ENCODE peak calls at places on chromosomes 1 and 21, in four cellular contexts. One of them, this sample, is unnamed.

GRCh38 chr1:229430761-229431269 is 3.1 kb downstream of the ACTA1 start:
- DNase-seq in body of pancreas: peak
- DNase-seq in Panc1: no peak
- DNase-seq in PC-9: peak
- DNase-seq in this sample: peak

GRCh38 chr1:29332204-29332603 is 95.9 kb downstream of the PTPRU start:
- DNase-seq in body of pancreas: peak
- DNase-seq in Panc1: no peak
- DNase-seq in PC-9: peak
- DNase-seq in this sample: peak

GRCh38 chr21:36059823-36060158 is 535 bp downstream of the SETD4 start:
- DNase-seq in body of pancreas: no peak
- DNase-seq in Panc1: peak
- DNase-seq in PC-9: no peak
- DNase-seq in this sample: peak

GRCh38 chr1:66613187-66613586 is 79.2 kb downstream of the SGIP1 start:
- DNase-seq in body of pancreas: no peak
- DNase-seq in Panc1: no peak
- DNase-seq in PC-9: no peak
- DNase-seq in this sample: no peak

GRCh38 chr1:24142546-24143431 is at the start of gene IL22RA1:
- DNase-seq in body of pancreas: peak
- DNase-seq in Panc1: no peak
- DNase-seq in PC-9: peak
- DNase-seq in this sample: peak

GRCh38 chr21:39715804-39716397 is 29.1 kb upstream of the IGSF5 start:
- DNase-seq in body of pancreas: peak
- DNase-seq in Panc1: no peak
- DNase-seq in PC-9: peak
- DNase-seq in this sample: peak

GRCh38 chr1:239826209-239826608 is 265.5 kb upstream of the FMN2 start:
- DNase-seq in body of pancreas: no peak
- DNase-seq in Panc1: no peak
- DNase-seq in PC-9: no peak
- DNase-seq in this sample: no peak

GRCh38 chr1:88655685-88656299 is 28.3 kb upstream of the PKN2 start:
- DNase-seq in body of pancreas: no peak
- DNase-seq in Panc1: peak
- DNase-seq in PC-9: no peak
- DNase-seq in this sample: no peak

DNA sequence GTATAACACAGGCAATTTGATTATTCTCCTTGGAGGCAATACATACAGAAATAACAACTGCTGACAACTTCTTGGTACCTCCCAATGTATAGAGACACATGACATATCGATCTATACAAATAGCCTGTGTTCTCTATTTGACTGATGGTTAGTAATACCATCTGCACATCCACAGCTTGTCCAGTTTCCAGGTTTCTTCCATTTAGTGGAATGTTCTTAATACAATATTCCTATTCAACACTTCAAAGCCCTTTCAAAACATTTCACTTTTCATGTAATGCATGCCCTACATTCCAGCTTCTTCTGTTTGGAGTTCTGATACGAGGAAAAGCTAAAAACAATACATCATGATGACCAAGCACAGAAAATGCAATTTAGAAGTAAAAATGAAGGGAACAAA is 37.0 kb upstream of the GORAB start:
- DNase-seq in body of pancreas: no peak
- DNase-seq in Panc1: no peak
- DNase-seq in PC-9: no peak
- DNase-seq in this sample: no peak
- TF ChIP-seq CTCF in body of pancreas: no peak
- TF ChIP-seq CTCF in Panc1: no peak
- TF ChIP-seq CTCF in PC-9: no peak
- TF ChIP-seq CTCF in this sample: no peak

DNA sequence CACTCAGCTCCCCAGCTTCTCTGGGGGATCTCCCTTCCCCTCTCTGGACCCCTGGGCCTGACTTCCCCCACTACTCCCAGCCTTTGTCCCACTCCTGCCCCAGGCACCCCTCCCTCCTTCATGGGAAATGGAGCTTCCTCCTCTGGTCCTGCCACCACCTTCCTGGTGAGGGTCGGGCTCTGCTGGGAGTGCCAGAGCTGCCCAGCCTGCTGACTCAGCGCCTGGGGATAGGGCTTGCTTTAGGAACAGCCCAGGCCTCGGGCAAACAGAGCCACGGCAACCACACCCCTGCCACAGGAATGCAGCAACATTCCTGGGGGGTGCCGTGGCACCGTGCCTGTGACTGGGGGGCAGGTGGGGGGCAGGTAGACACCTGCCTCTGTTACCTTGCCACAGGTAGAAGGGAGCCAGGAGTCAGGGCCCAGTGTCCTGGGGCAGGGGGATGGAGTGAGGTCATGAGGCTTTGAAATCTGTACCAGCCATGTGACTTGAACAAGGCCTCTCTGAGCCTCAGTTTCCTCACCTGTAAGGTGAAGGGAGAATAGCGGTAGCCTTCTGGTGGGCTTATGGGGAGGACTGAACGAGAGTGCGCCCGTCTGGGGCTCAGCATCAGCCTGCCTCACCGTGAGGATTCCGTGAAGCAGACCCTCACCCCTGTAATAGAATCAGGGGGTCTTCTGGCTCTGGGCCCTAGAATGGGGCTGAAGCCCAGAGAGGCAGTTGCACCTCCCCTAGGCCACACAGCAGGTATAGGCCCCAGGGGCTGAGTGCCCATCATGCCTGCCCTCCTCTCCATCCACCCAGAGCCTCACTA is 17.8 kb upstream of the EPHA2 start:
- DNase-seq in body of pancreas: peak
- DNase-seq in Panc1: no peak
- DNase-seq in PC-9: peak
- DNase-seq in this sample: peak
- H3K27ac ChIP-seq in body of pancreas: peak
- H3K27ac ChIP-seq in Panc1: peak
- H3K27ac ChIP-seq in PC-9: peak
- H3K27ac ChIP-seq in this sample: peak

GRCh38 chr21:44710756-44711326 is 531 bp downstream of the TSPEAR start:
- DNase-seq in body of pancreas: no peak
- DNase-seq in Panc1: no peak
- DNase-seq in PC-9: no peak
- DNase-seq in this sample: no peak

GRCh38 chr21:44708213-44708865 is 3.0 kb downstream of the TSPEAR start:
- DNase-seq in body of pancreas: no peak
- DNase-seq in Panc1: no peak
- DNase-seq in PC-9: no peak
- DNase-seq in this sample: no peak

GRCh38 chr21:44710294-44710665 is 1.1 kb downstream of the TSPEAR start:
- DNase-seq in body of pancreas: no peak
- DNase-seq in Panc1: no peak
- DNase-seq in PC-9: no peak
- DNase-seq in this sample: no peak

GRCh38 chr21:44709426-44710293 is 1.7 kb downstream of the TSPEAR start:
- DNase-seq in body of pancreas: no peak
- DNase-seq in Panc1: no peak
- DNase-seq in PC-9: no peak
- DNase-seq in this sample: no peak

DNA sequence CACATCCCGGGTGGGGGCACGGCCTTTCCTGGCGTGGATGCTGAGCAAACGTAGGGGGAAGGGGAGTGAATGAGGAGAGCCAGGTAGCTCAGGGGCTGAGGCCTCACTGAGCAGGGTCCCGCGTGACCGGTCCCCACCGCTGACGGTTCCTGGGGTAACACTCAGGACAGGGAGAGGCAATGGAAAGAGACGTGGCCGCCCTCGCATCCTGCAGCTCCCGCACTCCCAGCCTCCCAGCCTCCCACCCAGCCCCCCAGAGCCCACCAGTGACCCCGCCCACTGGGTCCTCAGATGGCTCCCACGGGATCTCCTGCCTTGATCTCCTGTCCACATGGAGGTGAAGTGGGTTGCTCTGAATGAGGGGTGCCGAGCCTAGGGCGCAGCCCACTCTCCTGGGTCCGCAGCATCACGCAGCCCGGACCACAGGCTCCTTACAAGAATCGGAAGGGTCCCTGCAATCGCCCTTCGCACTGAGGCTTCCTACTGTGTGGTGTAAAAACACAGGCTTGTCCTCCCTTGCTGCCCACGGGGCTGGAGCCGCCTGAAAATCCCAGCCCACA is 2.4 kb downstream of the TSPEAR start:
- DNase-seq in body of pancreas: no peak
- DNase-seq in Panc1: no peak
- DNase-seq in PC-9: no peak
- DNase-seq in this sample: no peak
- H3K4me3 ChIP-seq in body of pancreas: no peak
- H3K4me3 ChIP-seq in Panc1: no peak
- H3K4me3 ChIP-seq in PC-9: no peak
- H3K4me3 ChIP-seq in this sample: no peak

DNA sequence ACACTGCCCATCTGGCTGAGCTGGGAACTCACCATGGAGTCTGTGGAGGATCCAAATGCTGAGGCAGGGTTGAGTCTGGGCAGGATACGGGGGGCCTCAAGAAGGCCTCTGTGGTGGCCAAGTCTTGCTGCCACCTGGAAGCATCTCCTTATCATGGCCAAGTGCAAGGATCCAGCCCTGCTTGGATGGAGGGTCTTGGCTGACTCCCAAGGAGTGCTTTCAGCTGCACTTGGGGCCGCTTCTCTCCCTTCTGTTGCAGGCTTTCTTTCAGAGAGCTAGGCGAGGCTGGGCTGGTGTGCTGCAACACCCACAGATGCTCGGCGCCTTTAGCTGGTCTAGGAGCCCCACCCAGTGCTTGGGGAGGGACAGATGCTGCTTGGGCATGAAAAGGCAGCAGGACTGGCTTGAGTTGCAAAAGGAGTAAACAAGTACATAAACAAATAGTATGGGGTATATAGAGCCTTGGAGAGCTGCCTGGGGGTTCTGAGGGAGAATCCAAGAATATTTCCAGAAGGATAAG is at the start of gene THEM5:
- DNase-seq in body of pancreas: no peak
- DNase-seq in Panc1: no peak
- DNase-seq in PC-9: no peak
- DNase-seq in this sample: no peak
- TF ChIP-seq CTCF in body of pancreas: no peak
- TF ChIP-seq CTCF in Panc1: no peak
- TF ChIP-seq CTCF in PC-9: no peak
- TF ChIP-seq CTCF in this sample: no peak